ENCODE peak calls at places on chromosome 22, in six cellular contexts. One of them, this sample, is unnamed.

GRCh38 chr22:44224166-44224565 is 43.4 kb downstream of the PARVG start:
- DNase-seq in cardiac fibroblast: peak
- DNase-seq in fibroblast of lung: peak
- DNase-seq in GM12865: no peak
- DNase-seq in IMR-90: no peak
- DNase-seq in coronary artery: no peak
- DNase-seq in this sample: no peak

GRCh38 chr22:17172172-17172833 is 13.2 kb upstream of the HDHD5 start:
- DNase-seq in GM12865: no peak
- DNase-seq in IMR-90: no peak
- DNase-seq in cardiac fibroblast: no peak
- DNase-seq in coronary artery: no peak
- DNase-seq in fibroblast of lung: no peak
- DNase-seq in this sample: no peak

GRCh38 chr22:44391026-44391425 is 78.3 kb upstream of the SHISAL1 start:
- DNase-seq in fibroblast of lung: peak
- DNase-seq in GM12865: no peak
- DNase-seq in IMR-90: no peak
- DNase-seq in cardiac fibroblast: no peak
- DNase-seq in coronary artery: peak
- DNase-seq in this sample: no peak

GRCh38 chr22:47281126-47282106 is 519.0 kb downstream of the TBC1D22A start:
- DNase-seq in IMR-90: peak
- DNase-seq in fibroblast of lung: peak
- DNase-seq in cardiac fibroblast: no peak
- DNase-seq in GM12865: no peak
- DNase-seq in coronary artery: no peak
- DNase-seq in this sample: no peak

GRCh38 chr22:17371446-17371845 is 2.2 kb downstream of the CECR2 start:
- DNase-seq in cardiac fibroblast: no peak
- DNase-seq in GM12865: no peak
- DNase-seq in fibroblast of lung: no peak
- DNase-seq in IMR-90: no peak
- DNase-seq in coronary artery: no peak
- DNase-seq in this sample: no peak

GRCh38 chr22:49305215-49305965 is 522.3 kb downstream of the BRD1 start:
- DNase-seq in coronary artery: peak
- DNase-seq in GM12865: no peak
- DNase-seq in cardiac fibroblast: no peak
- DNase-seq in fibroblast of lung: no peak
- DNase-seq in IMR-90: no peak
- DNase-seq in this sample: peak

GRCh38 chr22:50074551-50075042 is 10.6 kb downstream of the MLC1 start:
- DNase-seq in IMR-90: no peak
- DNase-seq in coronary artery: no peak
- DNase-seq in cardiac fibroblast: no peak
- DNase-seq in fibroblast of lung: no peak
- DNase-seq in GM12865: no peak
- DNase-seq in this sample: no peak

GRCh38 chr22:29268511-29269229 is 602 bp downstream of the EWSR1 start:
- DNase-seq in GM12865: peak
- DNase-seq in cardiac fibroblast: peak
- DNase-seq in fibroblast of lung: peak
- DNase-seq in coronary artery: no peak
- DNase-seq in IMR-90: peak
- DNase-seq in this sample: no peak

GRCh38 chr22:40479126-40479800 is 108.9 kb downstream of the SGSM3 start:
- DNase-seq in GM12865: no peak
- DNase-seq in IMR-90: no peak
- DNase-seq in cardiac fibroblast: no peak
- DNase-seq in coronary artery: no peak
- DNase-seq in fibroblast of lung: no peak
- DNase-seq in this sample: no peak

GRCh38 chr22:49609207-49609876 is 218.3 kb downstream of the BRD1 start:
- DNase-seq in cardiac fibroblast: no peak
- DNase-seq in coronary artery: no peak
- DNase-seq in GM12865: no peak
- DNase-seq in fibroblast of lung: no peak
- DNase-seq in IMR-90: no peak
- DNase-seq in this sample: no peak

GRCh38 chr22:19105867-19106802 is 16.1 kb downstream of the DGCR2 start:
- DNase-seq in cardiac fibroblast: no peak
- DNase-seq in fibroblast of lung: no peak
- DNase-seq in GM12865: peak
- DNase-seq in coronary artery: no peak
- DNase-seq in IMR-90: no peak
- DNase-seq in this sample: no peak

GRCh38 chr22:40345801-40346177 is 511 bp upstream of the ADSL start:
- DNase-seq in GM12865: peak
- DNase-seq in cardiac fibroblast: peak
- DNase-seq in coronary artery: no peak
- DNase-seq in fibroblast of lung: peak
- DNase-seq in IMR-90: no peak
- DNase-seq in this sample: no peak

GRCh38 chr22:50236731-50237409 is 8.0 kb downstream of the TUBGCP6 start:
- DNase-seq in GM12865: peak
- DNase-seq in coronary artery: no peak
- DNase-seq in IMR-90: peak
- DNase-seq in fibroblast of lung: no peak
- DNase-seq in cardiac fibroblast: peak
- DNase-seq in this sample: no peak

GRCh38 chr22:47371263-47372090 is 609.0 kb downstream of the TBC1D22A start:
- DNase-seq in IMR-90: no peak
- DNase-seq in fibroblast of lung: no peak
- DNase-seq in coronary artery: no peak
- DNase-seq in GM12865: no peak
- DNase-seq in cardiac fibroblast: no peak
- DNase-seq in this sample: peak

GRCh38 chr22:47090591-47091240 is 328.3 kb downstream of the TBC1D22A start:
- DNase-seq in fibroblast of lung: peak
- DNase-seq in IMR-90: peak
- DNase-seq in coronary artery: no peak
- DNase-seq in GM12865: no peak
- DNase-seq in cardiac fibroblast: peak
- DNase-seq in this sample: no peak

GRCh38 chr22:48703265-48703941 is 1124.3 kb downstream of the BRD1 start:
- DNase-seq in cardiac fibroblast: no peak
- DNase-seq in coronary artery: no peak
- DNase-seq in IMR-90: no peak
- DNase-seq in fibroblast of lung: no peak
- DNase-seq in GM12865: no peak
- DNase-seq in this sample: no peak

GRCh38 chr22:50537765-50538164 is 7.9 kb upstream of the KLHDC7B start:
- DNase-seq in coronary artery: no peak
- DNase-seq in cardiac fibroblast: no peak
- DNase-seq in IMR-90: no peak
- DNase-seq in fibroblast of lung: no peak
- DNase-seq in GM12865: no peak
- DNase-seq in this sample: no peak

GRCh38 chr22:45911601-45912271 is 65.2 kb downstream of the WNT7B start:
- DNase-seq in coronary artery: no peak
- DNase-seq in cardiac fibroblast: peak
- DNase-seq in GM12865: no peak
- DNase-seq in fibroblast of lung: peak
- DNase-seq in IMR-90: no peak
- DNase-seq in this sample: no peak

GRCh38 chr22:41674941-41675340 is 13.7 kb downstream of the SNU13 start:
- DNase-seq in coronary artery: no peak
- DNase-seq in IMR-90: no peak
- DNase-seq in GM12865: no peak
- DNase-seq in fibroblast of lung: no peak
- DNase-seq in cardiac fibroblast: no peak
- DNase-seq in this sample: no peak

GRCh38 chr22:44452531-44453420 is 45.3 kb downstream of the RTL6 start:
- DNase-seq in GM12865: no peak
- DNase-seq in IMR-90: no peak
- DNase-seq in coronary artery: peak
- DNase-seq in fibroblast of lung: no peak
- DNase-seq in cardiac fibroblast: no peak
- DNase-seq in this sample: peak

GRCh38 chr22:28911777-28912669 is 28.7 kb downstream of the ZNRF3 start:
- DNase-seq in GM12865: no peak
- DNase-seq in cardiac fibroblast: peak
- DNase-seq in fibroblast of lung: peak
- DNase-seq in IMR-90: peak
- DNase-seq in coronary artery: no peak
- DNase-seq in this sample: no peak

GRCh38 chr22:28910575-28911278 is 27.4 kb downstream of the ZNRF3 start:
- DNase-seq in IMR-90: no peak
- DNase-seq in GM12865: no peak
- DNase-seq in cardiac fibroblast: no peak
- DNase-seq in coronary artery: no peak
- DNase-seq in fibroblast of lung: no peak
- DNase-seq in this sample: no peak

GRCh38 chr22:49622241-49623105 is 205.2 kb downstream of the BRD1 start:
- DNase-seq in coronary artery: no peak
- DNase-seq in IMR-90: no peak
- DNase-seq in GM12865: no peak
- DNase-seq in cardiac fibroblast: no peak
- DNase-seq in fibroblast of lung: no peak
- DNase-seq in this sample: no peak

GRCh38 chr22:17873116-17873515 is 98.8 kb upstream of the BID start:
- DNase-seq in fibroblast of lung: no peak
- DNase-seq in IMR-90: no peak
- DNase-seq in coronary artery: no peak
- DNase-seq in cardiac fibroblast: no peak
- DNase-seq in GM12865: no peak
- DNase-seq in this sample: no peak

GRCh38 chr22:46660604-46661201 is 40.5 kb downstream of the GRAMD4 start:
- DNase-seq in cardiac fibroblast: no peak
- DNase-seq in fibroblast of lung: no peak
- DNase-seq in IMR-90: no peak
- DNase-seq in GM12865: no peak
- DNase-seq in coronary artery: no peak
- DNase-seq in this sample: no peak

DNA sequence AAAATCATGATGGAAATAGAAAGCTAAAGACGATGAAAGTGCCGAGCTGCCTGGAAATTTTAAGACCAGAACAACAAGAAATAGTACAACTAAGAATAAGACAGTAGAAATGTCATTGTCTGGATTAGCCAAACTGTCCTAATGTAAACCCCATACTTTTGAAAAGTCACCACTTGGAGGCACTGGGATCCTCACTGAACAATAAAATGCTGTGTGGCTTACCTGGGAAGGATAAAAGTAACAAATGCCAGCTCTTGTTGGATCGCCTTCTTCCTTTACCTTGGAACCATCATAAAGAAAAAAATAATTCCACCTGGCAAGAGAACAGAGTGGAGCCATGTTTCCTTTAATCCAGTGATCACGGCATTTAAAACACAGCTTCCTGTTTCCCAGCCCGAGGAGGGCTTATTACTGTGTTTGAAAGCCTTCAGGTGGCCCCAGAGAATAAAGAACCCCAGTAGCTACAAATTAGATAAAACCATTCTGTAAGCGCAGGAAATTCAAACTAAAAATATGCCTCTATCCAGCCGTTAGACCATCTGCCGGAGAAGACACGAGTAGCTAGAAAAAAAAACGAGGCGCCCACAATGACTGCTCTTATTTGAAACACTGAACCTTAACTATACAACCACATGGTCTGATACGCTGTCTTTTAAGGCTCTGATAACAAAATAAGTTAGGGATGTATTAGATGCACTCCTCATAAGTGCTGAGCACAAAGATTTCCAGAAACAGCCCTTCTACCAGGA is 4.4 kb downstream of the HPS4 start:
- DNase-seq in coronary artery: no peak
- DNase-seq in fibroblast of lung: no peak
- DNase-seq in cardiac fibroblast: no peak
- DNase-seq in IMR-90: no peak
- DNase-seq in GM12865: peak
- DNase-seq in this sample: no peak
- TF ChIP-seq CTCF in coronary artery: no peak
- TF ChIP-seq CTCF in fibroblast of lung: no peak
- TF ChIP-seq CTCF in cardiac fibroblast: no peak
- TF ChIP-seq CTCF in IMR-90: no peak
- TF ChIP-seq CTCF in GM12865: no peak
- TF ChIP-seq CTCF in this sample: no peak

GRCh38 chr22:38467904-38468760 is at the start of gene KDELR3:
- DNase-seq in fibroblast of lung: peak
- DNase-seq in coronary artery: no peak
- DNase-seq in GM12865: peak
- DNase-seq in IMR-90: peak
- DNase-seq in cardiac fibroblast: peak
- DNase-seq in this sample: no peak
- TF ChIP-seq CTCF in fibroblast of lung: peak
- TF ChIP-seq CTCF in coronary artery: no peak
- TF ChIP-seq CTCF in GM12865: peak
- TF ChIP-seq CTCF in IMR-90: peak
- TF ChIP-seq CTCF in cardiac fibroblast: peak
- TF ChIP-seq CTCF in this sample: peak

DNA sequence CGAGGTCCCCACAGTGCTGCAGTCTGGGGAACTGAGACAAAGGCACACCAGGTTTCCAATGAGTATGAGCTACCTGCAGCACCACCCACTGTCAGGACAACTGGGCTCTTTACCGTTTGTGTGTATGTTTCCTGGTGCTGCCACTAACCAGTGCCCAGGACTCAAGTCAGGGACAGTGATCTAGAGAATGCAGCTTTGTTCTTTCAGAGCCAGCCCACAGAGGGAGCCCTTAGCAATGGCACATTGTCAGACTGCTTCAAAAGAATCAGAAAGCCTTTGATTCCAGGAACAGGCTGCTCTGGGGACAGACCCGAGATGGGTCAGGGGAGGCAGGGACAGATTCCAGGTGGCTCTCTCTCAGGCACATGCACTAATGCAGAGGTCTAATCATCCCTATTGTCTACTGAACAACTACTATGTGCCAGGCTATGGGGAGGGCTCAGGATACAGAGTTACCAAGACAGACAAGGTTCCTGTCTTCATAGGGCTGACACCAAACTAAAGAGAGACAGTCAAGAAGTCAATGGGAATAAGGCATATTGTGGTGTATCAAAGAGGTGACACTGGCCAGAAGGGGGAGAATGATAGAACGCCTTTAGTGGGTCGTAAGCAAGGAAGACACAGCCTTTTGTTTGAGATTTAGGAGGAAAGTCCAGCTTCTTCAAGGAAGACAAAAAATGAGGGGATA is 103.7 kb downstream of the VPREB1 start:
- DNase-seq in cardiac fibroblast: peak
- DNase-seq in IMR-90: no peak
- DNase-seq in GM12865: peak
- DNase-seq in coronary artery: no peak
- DNase-seq in fibroblast of lung: no peak
- DNase-seq in this sample: no peak
- TF ChIP-seq CTCF in cardiac fibroblast: no peak
- TF ChIP-seq CTCF in IMR-90: peak
- TF ChIP-seq CTCF in GM12865: peak
- TF ChIP-seq CTCF in coronary artery: no peak
- TF ChIP-seq CTCF in fibroblast of lung: no peak
- TF ChIP-seq CTCF in this sample: peak

DNA sequence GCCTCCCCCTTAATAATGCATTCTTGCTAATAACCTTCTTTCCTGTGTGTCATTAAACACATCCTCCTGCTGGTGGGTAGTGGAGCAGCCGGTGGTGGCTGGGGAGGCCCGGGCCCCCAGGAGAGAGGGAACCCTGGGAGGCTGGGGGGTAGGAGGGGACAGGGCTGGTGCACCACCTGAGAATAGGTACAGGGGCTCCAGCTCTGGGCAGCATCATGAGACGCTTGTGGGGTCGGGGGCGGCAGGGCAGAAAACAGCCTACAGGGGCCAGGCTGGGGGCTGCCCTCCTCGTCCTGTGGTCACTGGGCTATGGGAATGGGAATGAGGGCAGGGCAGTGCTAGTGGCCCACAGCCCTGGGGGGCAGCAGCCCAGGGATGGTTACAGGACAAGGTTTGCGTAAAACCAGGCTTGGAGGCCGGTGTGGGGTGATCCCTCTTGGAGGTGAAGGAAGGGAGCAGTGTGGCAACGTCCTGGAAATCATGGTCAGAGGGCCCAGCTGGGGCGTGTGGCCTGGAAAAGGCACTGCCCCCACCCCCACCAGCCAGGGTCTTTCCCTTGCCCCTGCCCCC is 18.5 kb upstream of the CCDC188 start:
- DNase-seq in GM12865: no peak
- DNase-seq in cardiac fibroblast: no peak
- DNase-seq in coronary artery: no peak
- DNase-seq in IMR-90: no peak
- DNase-seq in fibroblast of lung: no peak
- DNase-seq in this sample: no peak
- TF ChIP-seq CTCF in GM12865: no peak
- TF ChIP-seq CTCF in cardiac fibroblast: no peak
- TF ChIP-seq CTCF in coronary artery: no peak
- TF ChIP-seq CTCF in IMR-90: no peak
- TF ChIP-seq CTCF in fibroblast of lung: no peak
- TF ChIP-seq CTCF in this sample: no peak